ENCODE peak calls at places on chromosomes 7 and 10, in five cellular contexts. H is activated CD4-positive, alpha-beta T cell treated with anti-CD3 and anti-CD28 coated beads, Interleukin-2, amount 10 ng/mL, durations not matched to agents 7 days and 5 days; M is non-pigmented ciliary epithelial cell; G is fibroblast of lung; X is foreskin keratinocyte. N is an unnamed sample.

GRCh38 chr10:108072466-108072865 is 908.0 kb upstream of the SORCS1 start:
- DNase-seq in H (no peak), M (no peak), G (no peak), X (no peak), N (no peak)

GRCh38 chr10:80171248-80171660 is 34.1 kb downstream of the ANXA11 start:
- DNase-seq in H (no peak), M (no peak), G (no peak), X (no peak), N (no peak)

GRCh38 chr10:72742797-72743196 is 50.9 kb downstream of the MCU start:
- DNase-seq in H (no peak), M (no peak), G (no peak), X (peak; percentile 19), N (no peak)

GRCh38 chr10:98425511-98426352 is 10.8 kb upstream of the PYROXD2 start:
- DNase-seq in H (peak; percentile 46), M (no peak), G (peak; percentile 39), X (no peak), N (peak; percentile 18)

GRCh38 chr7:99095698-99096097 is 48.2 kb downstream of the SMURF1 start:
- DNase-seq in H (no peak), M (no peak), G (peak; percentile 67), X (no peak), N (no peak)

GRCh38 chr7:82156168-82156567 is 287.4 kb downstream of the CACNA2D1 start:
- DNase-seq in H (no peak), M (no peak), G (no peak), X (no peak), N (no peak)

GRCh38 chr10:4170181-4170580 is 385.2 kb upstream of the KLF6 start:
- DNase-seq in H (no peak), M (no peak), G (no peak), X (no peak), N (no peak)

GRCh38 chr10:35194906-35195305 is 68.3 kb downstream of the CREM start:
- DNase-seq in H (peak; percentile 50), M (no peak), G (peak; percentile 87), X (no peak), N (peak; percentile 75)

GRCh38 chr7:18119985-18120384 is 92.3 kb upstream of the PRPS1L1 start:
- DNase-seq in H (no peak), M (no peak), G (peak; percentile 13), X (no peak), N (no peak)

GRCh38 chr10:31490858-31491504 is 172.0 kb downstream of the ZEB1 start:
- DNase-seq in H (peak; percentile 43), M (no peak), G (peak; percentile 79), X (peak; percentile 14), N (no peak)

GRCh38 chr10:1050145-1050544 is 1.2 kb upstream of the IDI1 start:
- DNase-seq in H (peak; percentile 41), M (no peak), G (peak; percentile 40), X (no peak), N (no peak)

GRCh38 chr7:2596636-2597635 is 34.9 kb upstream of the TTYH3 start:
- DNase-seq in H (no peak), M (no peak), G (no peak), X (no peak), N (no peak)

GRCh38 chr10:68938117-68938516 is 17.9 kb upstream of the DDX21 start:
- DNase-seq in H (no peak), M (no peak), G (peak; percentile 8), X (no peak), N (no peak)

GRCh38 chr10:5530412-5530806 is 5.6 kb downstream of the CALML3 start:
- DNase-seq in H (no peak), M (no peak), G (no peak), X (no peak), N (no peak)

GRCh38 chr7:1535695-1536094 is 5.2 kb downstream of the MAFK start:
- DNase-seq in H (no peak), M (no peak), G (no peak), X (no peak), N (no peak)

GRCh38 chr7:103990991-103991390 is 1.5 kb upstream of the RELN start:
- DNase-seq in H (no peak), M (no peak), G (no peak), X (no peak), N (no peak)

GRCh38 chr10:123139521-123140163 is 3.9 kb downstream of the HMX3 start:
- DNase-seq in H (no peak), M (no peak), G (no peak), X (no peak), N (no peak)

GRCh38 chr7:42605381-42605780 is 306.5 kb downstream of the C7orf25 start:
- DNase-seq in H (no peak), M (no peak), G (no peak), X (no peak), N (no peak)

GRCh38 chr10:24901686-24902399 is 50.6 kb downstream of the PRTFDC1 start:
- DNase-seq in H (no peak), M (peak; percentile 80), G (peak; percentile 98), X (peak; percentile 91), N (no peak)

GRCh38 chr10:125633517-125633999 is 49.4 kb downstream of the TEX36 start:
- DNase-seq in H (no peak), M (no peak), G (no peak), X (peak; percentile 12), N (no peak)

GRCh38 chr10:4498763-4499251 is 327.2 kb upstream of the AKR1E2 start:
- DNase-seq in H (no peak), M (peak; percentile 70), G (peak; percentile 97), X (no peak), N (no peak)

GRCh38 chr10:115093776-115094361 is 704 bp downstream of the ATRNL1 start:
- DNase-seq in H (no peak), M (no peak), G (peak; percentile 11), X (no peak), N (no peak)

GRCh38 chr10:94123253-94123995 is 129.7 kb downstream of the PLCE1 start:
- DNase-seq in H (no peak), M (no peak), G (peak; percentile 74), X (peak; percentile 81), N (no peak)

GRCh38 chr10:31819393-31819820 is 109.2 kb downstream of the ARHGAP12 start:
- DNase-seq in H (no peak), M (no peak), G (no peak), X (no peak), N (no peak)

GRCh38 chr7:155665957-155666287 is 21.5 kb downstream of the RBM33 start:
- DNase-seq in H (no peak), M (peak; percentile 49), G (peak; percentile 87), X (peak; percentile 64), N (no peak)

GRCh38 chr10:79904671-79905321 is 44.1 kb downstream of the SFTPD start:
- DNase-seq in H (peak; percentile 37), M (no peak), G (peak; percentile 64), X (peak; percentile 21), N (peak; percentile 6)

GRCh38 chr10:120517881-120518484 is 61.0 kb downstream of the PLPP4 start:
- DNase-seq in H (no peak), M (no peak), G (no peak), X (no peak), N (no peak)

GRCh38 chr7:134189559-134189958 is 62.4 kb downstream of the LRGUK start:
- DNase-seq in H (no peak), M (no peak), G (no peak), X (no peak), N (no peak)

GRCh38 chr7:151115121-151115835 is 29.0 kb downstream of the AGAP3 start:
- DNase-seq in H (no peak), M (no peak), G (peak; percentile 12), X (no peak), N (no peak)

GRCh38 chr10:124524991-124525653 is 63.5 kb downstream of the LHPP start:
- DNase-seq in H (no peak), M (no peak), G (peak; percentile 15), X (peak; percentile 6), N (no peak)

GRCh38 chr7:122485841-122486240 is 181.3 kb upstream of the FEZF1 start:
- DNase-seq in H (no peak), M (no peak), G (peak; percentile 48), X (no peak), N (no peak)

GRCh38 chr10:23834096-23834495 is 374.8 kb upstream of the KIAA1217 start:
- DNase-seq in H (no peak), M (no peak), G (no peak), X (no peak), N (no peak)

GRCh38 chr10:130136214-130137076 is at the start of gene GLRX3:
- DNase-seq in H (peak; percentile 88), M (no peak), G (peak; percentile 75), X (peak; percentile 40), N (peak; percentile 88)

GRCh38 chr7:44748948-44749731 is 493 bp downstream of the ZMIZ2 start:
- DNase-seq in H (no peak), M (no peak), G (no peak), X (no peak), N (no peak)

GRCh38 chr10:117980216-117980615 is 66.5 kb downstream of the RAB11FIP2 start:
- DNase-seq in H (no peak), M (peak; percentile 52), G (peak; percentile 53), X (peak; percentile 84), N (no peak)

GRCh38 chr10:72814134-72814790 is 79.3 kb upstream of the OIT3 start:
- DNase-seq in H (no peak), M (no peak), G (peak; percentile 23), X (no peak), N (no peak)